ENCODE peak calls at places on chromosomes 7 and 10, in five cellular contexts. N is non-pigmented ciliary epithelial cell, E is left cardiac atrium, S is nephron progenitor cell, T is caudate nucleus. C is an unnamed sample.
A peak's percentile ranks its signal among the peaks of the same experiment; 100 is the strongest.

GRCh38 chr7:14936530-14936929 is 34.0 kb upstream of the DGKB start:
- DNase-seq in S (peak; percentile 25), T (no peak), E (no peak), N (no peak), C (no peak)

GRCh38 chr7:92498557-92498956 is 20.8 kb upstream of the ERVW-1 start:
- DNase-seq in S (no peak), T (no peak), E (no peak), N (no peak), C (no peak)

GRCh38 chr7:45596665-45597095 is 22.5 kb downstream of the ADCY1 start:
- DNase-seq in N (no peak), T (no peak), S (no peak), E (no peak), C (no peak)

GRCh38 chr10:11504566-11505285 is 106.7 kb downstream of the USP6NL start:
- DNase-seq in T (no peak), N (no peak), S (no peak), E (no peak), C (no peak)

GRCh38 chr7:15199482-15199881 is 296.9 kb upstream of the DGKB start:
- DNase-seq in E (no peak), N (no peak), S (no peak), T (no peak), C (no peak)

GRCh38 chr7:44373418-44373740 is 48.0 kb upstream of the CAMK2B start:
- DNase-seq in E (no peak), N (no peak), T (no peak), S (no peak), C (no peak)

GRCh38 chr10:100008142-100008522 is 1.6 kb downstream of the DNMBP start:
- DNase-seq in T (no peak), E (peak; percentile 33), S (no peak), N (no peak), C (no peak)

GRCh38 chr7:157926521-157927167 is 589.8 kb downstream of the DNAJB6 start:
- DNase-seq in N (no peak), E (no peak), S (no peak), T (no peak), C (no peak)

GRCh38 chr10:12180221-12180974 is 15.3 kb downstream of the NUDT5 start:
- DNase-seq in N (no peak), E (no peak), T (no peak), S (no peak), C (no peak)

GRCh38 chr10:1142596-1142995 is 86.4 kb downstream of the WDR37 start:
- DNase-seq in S (no peak), N (no peak), T (no peak), E (no peak), C (no peak)

GRCh38 chr7:135206887-135207738 is 4.2 kb downstream of the WDR91 start:
- DNase-seq in N (no peak), T (no peak), S (no peak), E (no peak), C (no peak)

GRCh38 chr7:2807846-2808772 is 36.0 kb downstream of the GNA12 start:
- DNase-seq in T (no peak), E (no peak), S (no peak), N (no peak), C (no peak)

GRCh38 chr10:34323197-34323596 is 491.9 kb downstream of the PARD3 start:
- DNase-seq in S (no peak), N (no peak), T (no peak), E (no peak), C (no peak)

GRCh38 chr7:42671627-42672026 is 240.2 kb downstream of the C7orf25 start:
- DNase-seq in T (no peak), S (no peak), E (no peak), N (no peak), C (no peak)

GRCh38 chr7:41247128-41247865 is 455.6 kb downstream of the INHBA start:
- DNase-seq in N (no peak), E (no peak), S (no peak), T (no peak), C (no peak)

GRCh38 chr7:130904031-130904757 is 170.2 kb upstream of the KLF14 start:
- DNase-seq in E (no peak), S (no peak), N (no peak), T (no peak), C (no peak)

GRCh38 chr7:17043012-17043877 is 161.5 kb upstream of the AGR3 start:
- DNase-seq in E (no peak), S (no peak), N (peak; percentile 35), T (no peak), C (no peak)

GRCh38 chr7:84985073-84985784 is 201.6 kb downstream of the SEMA3D start:
- DNase-seq in E (no peak), T (no peak), N (no peak), S (no peak), C (no peak)

GRCh38 chr7:100626530-100627237 is 14.3 kb downstream of the MOSPD3 start:
- DNase-seq in E (peak; percentile 86), S (peak; percentile 87), T (peak; percentile 90), N (no peak), C (peak; percentile 29)

GRCh38 chr7:98200364-98200763 is 10.9 kb upstream of the BHLHA15 start:
- DNase-seq in E (no peak), N (no peak), S (no peak), T (no peak), C (no peak)

C was measured in cerebellar nuclear complex.